ENCODE peak calls at places on chromosomes 2 and 18, in seven cellular contexts. L, R, S, N, D, B and E are unnamed samples.
A peak's percentile ranks its signal among the peaks of the same experiment; 100 is the strongest.

GRCh38 chr18:46623541-46623940 is 33.5 kb downstream of the LOXHD1 start:
- DNase-seq in L (no peak), R (no peak), S (peak; percentile 22), N (peak; percentile 34), D (no peak), B (no peak), E (no peak)

GRCh38 chr2:122491011-122491410 is 735.6 kb downstream of the TSN start:
- DNase-seq in L (no peak), R (no peak), S (no peak), N (no peak), D (no peak), B (no peak), E (no peak)

GRCh38 chr2:197838036-197838435 is 33.6 kb downstream of the PLCL1 start:
- DNase-seq in L (no peak), R (no peak), S (no peak), N (peak; percentile 93), D (no peak), B (no peak), E (no peak)

GRCh38 chr2:14451312-14451711 is 181.2 kb upstream of the LRATD1 start:
- DNase-seq in L (peak; percentile 4), R (no peak), S (no peak), N (no peak), D (no peak), B (no peak), E (no peak)

GRCh38 chr2:112345030-112346027 is 69.9 kb downstream of the ZC3H6 start:
- DNase-seq in L (no peak), R (no peak), S (no peak), N (no peak), D (no peak), B (peak; percentile 7), E (no peak)

GRCh38 chr2:61421611-61422010 is 49.3 kb downstream of the USP34 start:
- DNase-seq in L (no peak), R (no peak), S (peak; percentile 67), N (no peak), D (no peak), B (no peak), E (no peak)

GRCh38 chr2:174699993-174700766 is 64.1 kb downstream of the CHRNA1 start:
- DNase-seq in L (peak; percentile 49), R (peak; percentile 57), S (no peak), N (peak; percentile 45), D (peak; percentile 12), B (peak; percentile 65), E (peak; percentile 43)

GRCh38 chr18:75223687-75224347 is 13.2 kb downstream of the TSHZ1 start:
- DNase-seq in L (no peak), R (no peak), S (no peak), N (no peak), D (no peak), B (no peak), E (no peak)

GRCh38 chr2:128427356-128427755 is 108.7 kb upstream of the HS6ST1 start:
- DNase-seq in L (no peak), R (no peak), S (no peak), N (no peak), D (no peak), B (no peak), E (no peak)

GRCh38 chr2:145305854-145306253 is 785.9 kb upstream of the ZEB2 start:
- DNase-seq in L (no peak), R (no peak), S (no peak), N (no peak), D (no peak), B (no peak), E (no peak)

GRCh38 chr2:65666156-65666725 is 233.8 kb upstream of the SPRED2 start:
- DNase-seq in L (no peak), R (no peak), S (no peak), N (peak; percentile 32), D (no peak), B (no peak), E (no peak)

GRCh38 chr2:237045449-237045848 is 40.2 kb upstream of the COPS8 start:
- DNase-seq in L (no peak), R (no peak), S (no peak), N (no peak), D (no peak), B (no peak), E (no peak)

GRCh38 chr18:79420033-79420745 is 24.5 kb downstream of the NFATC1 start:
- DNase-seq in L (no peak), R (no peak), S (no peak), N (no peak), D (no peak), B (no peak), E (no peak)

GRCh38 chr2:225781145-225781544 is 381.6 kb downstream of the NYAP2 start:
- DNase-seq in L (no peak), R (no peak), S (no peak), N (no peak), D (no peak), B (no peak), E (no peak)
- TF ChIP-seq CTCF in L (no peak), R (no peak), S (no peak), N (no peak), D (no peak), B (no peak), E (no peak)

GRCh38 chr2:199851886-199852285 is 894 bp upstream of the FTCDNL1 start:
- DNase-seq in L (no peak), R (no peak), S (no peak), N (no peak), D (no peak), B (no peak), E (no peak)
- H3K4me3 ChIP-seq in L (no peak overlapping the region), R (no peak overlapping the region), S (no peak overlapping the region), N (no peak overlapping the region), D (no peak overlapping the region), B (no peak overlapping the region), E (no peak overlapping the region)

GRCh38 chr18:13989209-13989608 is 73.9 kb upstream of the MC2R start:
- DNase-seq in L (no peak), R (no peak), S (no peak), N (no peak), D (no peak), B (no peak), E (no peak)

GRCh38 chr18:13999266-13999665 is 83.9 kb upstream of the MC2R start:
- DNase-seq in L (no peak), R (no peak), S (no peak), N (no peak), D (no peak), B (no peak), E (no peak)

GRCh38 chr18:13998571-13998970 is 83.2 kb upstream of the MC2R start:
- DNase-seq in L (no peak), R (no peak), S (no peak), N (no peak), D (no peak), B (no peak), E (no peak)

GRCh38 chr18:13987956-13988355 is 72.6 kb upstream of the MC2R start:
- DNase-seq in L (no peak), R (no peak), S (no peak), N (no peak), D (no peak), B (no peak), E (no peak)

GRCh38 chr18:13993730-13994129 is 78.4 kb upstream of the MC2R start:
- DNase-seq in L (no peak), R (no peak), S (no peak), N (no peak), D (no peak), B (no peak), E (no peak)
- TF ChIP-seq CTCF in L (no peak), R (no peak), S (no peak), N (no peak), D (no peak), B (no peak), E (no peak)

GRCh38 chr18:32284284-32284683 is 94.4 kb downstream of the MEP1B start:
- DNase-seq in L (no peak), R (no peak), S (no peak), N (no peak), D (no peak), B (no peak), E (no peak)
- H3K4me3 ChIP-seq in L (no peak overlapping the region), R (no peak overlapping the region), S (no peak overlapping the region), N (no peak overlapping the region), D (no peak overlapping the region), B (no peak overlapping the region), E (no peak overlapping the region)

GRCh38 chr2:146697307-146697706 is 1147.5 kb upstream of the ACVR2A start:
- DNase-seq in L (no peak), R (no peak), S (no peak), N (no peak), D (no peak), B (no peak), E (no peak)

GRCh38 chr2:146701183-146701582 is 1143.6 kb upstream of the ACVR2A start:
- DNase-seq in L (peak; percentile 35), R (no peak), S (no peak), N (no peak), D (no peak), B (no peak), E (no peak)
- TF ChIP-seq CTCF in L (peak; percentile 43), R (no peak), S (no peak), N (peak; percentile 3), D (no peak), B (no peak), E (no peak)

GRCh38 chr2:5725794-5726463 is 33.7 kb downstream of the SOX11 start:
- DNase-seq in L (peak; percentile 94), R (peak; percentile 63), S (no peak), N (no peak), D (no peak), B (no peak), E (peak; percentile 23)
- H3K4me3 ChIP-seq in L (peak overlapping the region; percentile 61), R (peak overlapping the region; percentile 20), S (no peak overlapping the region), N (no peak overlapping the region), D (no peak overlapping the region), B (no peak overlapping the region), E (peak overlapping the region; percentile 35)

DNA sequence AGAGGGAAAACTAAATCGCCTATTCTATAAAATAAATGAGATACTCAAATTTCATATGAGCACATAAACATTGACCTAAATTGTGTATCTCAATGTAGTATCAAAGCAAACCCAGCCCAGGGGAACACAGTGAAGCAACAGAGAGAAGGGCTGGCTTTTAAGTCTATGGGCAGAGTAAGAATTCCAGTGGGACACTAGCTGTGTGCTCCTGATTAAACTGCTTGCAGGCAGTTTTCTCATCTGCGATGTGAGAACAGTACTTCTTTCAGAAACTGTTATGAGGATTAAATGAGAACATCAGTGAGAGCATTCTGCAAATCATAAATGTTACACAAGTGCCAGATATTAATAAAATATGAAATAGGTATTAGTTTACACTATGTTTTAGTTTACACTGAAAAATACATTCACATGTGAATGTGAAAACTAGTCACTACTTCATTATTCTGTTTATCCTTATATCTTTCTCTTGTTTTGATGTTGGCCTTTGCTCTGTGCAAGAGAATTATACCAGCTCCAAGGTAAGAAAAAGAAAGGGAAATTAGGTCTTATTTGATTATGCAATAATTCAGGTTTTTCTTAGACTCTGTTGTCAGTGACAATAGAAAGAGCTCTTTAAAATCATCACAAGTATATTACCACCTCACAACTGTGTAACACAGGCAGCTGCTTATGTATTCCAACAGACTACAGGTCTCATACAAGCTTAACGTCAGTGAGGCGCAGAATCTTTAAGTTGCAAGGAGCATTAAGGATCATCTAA is 47.5 kb downstream of the GAREM1 start:
- DNase-seq in L (no peak), R (no peak), S (no peak), N (no peak), D (no peak), B (no peak), E (no peak)
- TF ChIP-seq CTCF in L (no peak), R (no peak), S (no peak), N (no peak), D (no peak), B (no peak), E (no peak)